ENCODE peak calls at places on chromosome 18, in five cellular contexts. U is osteoblast, S is neural progenitor cell, T is PC-9, N is K562. H is an unnamed sample. For H3K4me1 and H3K79me2, the result is how much of the 10 kb centered on the place peaks cover.

GRCh38 chr18:11607897-11608296 is 1.5 kb upstream of the SLC35G4 start:
- DNase-seq in U (peak), S (peak), T (no peak), N (no peak), H (peak)

GRCh38 chr18:62976227-62976626 is 260.9 kb downstream of the PHLPP1 start:
- DNase-seq in U (no peak), S (no peak), T (no peak), N (no peak), H (no peak)

GRCh38 chr18:64785686-64786085 is 636.8 kb upstream of the LINC00305 start:
- DNase-seq in U (no peak), S (no peak), T (no peak), N (no peak), H (no peak)

GRCh38 chr18:79507076-79507545 is 111.4 kb downstream of the NFATC1 start:
- DNase-seq in U (peak), S (no peak), T (no peak), N (peak), H (peak)

GRCh38 chr18:48745293-48745692 is 205.5 kb downstream of the SMAD7 start:
- DNase-seq in U (peak), S (no peak), T (no peak), N (no peak), H (no peak)

GRCh38 chr18:56245856-56246575 is 392.4 kb downstream of the TXNL1 start:
- DNase-seq in U (peak), S (peak), T (no peak), N (no peak), H (peak)

GRCh38 chr18:43442571-43442970 is 165.3 kb upstream of the SYT4 start:
- DNase-seq in U (no peak), S (no peak), T (no peak), N (no peak), H (peak)

GRCh38 chr18:62080172-62080571 is 106.7 kb downstream of the PIGN start:
- DNase-seq in U (no peak), S (no peak), T (no peak), N (no peak), H (no peak)

GRCh38 chr18:36724591-36725001 is 104.2 kb downstream of the TPGS2 start:
- DNase-seq in U (peak), S (no peak), T (no peak), N (no peak), H (peak)

GRCh38 chr18:22796069-22796468 is 137.1 kb upstream of the RBBP8 start:
- DNase-seq in U (no peak), S (no peak), T (no peak), N (no peak), H (peak)

GRCh38 chr18:79299711-79300110 is 96.0 kb upstream of the NFATC1 start:
- DNase-seq in U (no peak), S (no peak), T (no peak), N (no peak), H (no peak)

GRCh38 chr18:75757951-75758350 is 330.4 kb upstream of the SMIM21 start:
- DNase-seq in U (no peak), S (no peak), T (no peak), N (no peak), H (no peak)

GRCh38 chr18:76553715-76554603 is 58.9 kb upstream of the ZNF516 start:
- DNase-seq in U (no peak), S (no peak), T (no peak), N (no peak), H (peak)

GRCh38 chr18:3478262-3478978 is 28.4 kb downstream of the TGIF1 start:
- DNase-seq in U (no peak), S (no peak), T (no peak), N (no peak), H (peak)

GRCh38 chr18:34131008-34131407 is 93.7 kb downstream of the NOL4 start:
- DNase-seq in U (no peak), S (no peak), T (no peak), N (no peak), H (no peak)

GRCh38 chr18:49277395-49278036 is 182.9 kb downstream of the DYM start:
- DNase-seq in U (peak), S (no peak), T (no peak), N (no peak), H (peak)

GRCh38 chr18:38606841-38607240 is 1041.2 kb upstream of the CELF4 start:
- DNase-seq in U (no peak), S (no peak), T (no peak), N (no peak), H (no peak)

GRCh38 chr18:78999939-79000338 is 20.3 kb downstream of the SALL3 start:
- DNase-seq in U (no peak), S (no peak), T (no peak), N (no peak), H (no peak)

GRCh38 chr18:33201509-33201926 is 239.0 kb downstream of the CCDC178 start:
- DNase-seq in U (peak), S (peak), T (no peak), N (no peak), H (peak)

GRCh38 chr18:26307161-26307773 is 81.0 kb downstream of the TAF4B start:
- DNase-seq in U (peak), S (peak), T (peak), N (peak), H (peak)

GRCh38 chr18:36672437-36673344 is 156.1 kb downstream of the TPGS2 start:
- DNase-seq in U (peak), S (no peak), T (peak), N (no peak), H (peak)

GRCh38 chr18:78948221-78948620 is 31.4 kb upstream of the SALL3 start:
- DNase-seq in U (peak), S (no peak), T (no peak), N (no peak), H (no peak)

GRCh38 chr18:70025580-70025979 is 77.9 kb upstream of the CD226 start:
- DNase-seq in U (no peak), S (no peak), T (no peak), N (peak), H (no peak)

GRCh38 chr18:68757121-68757520 is 40.8 kb upstream of the CCDC102B start:
- DNase-seq in U (no peak), S (no peak), T (no peak), N (no peak), H (no peak)

GRCh38 chr18:58966704-58967103 is 102.0 kb downstream of the ZNF532 start:
- DNase-seq in U (no peak), S (no peak), T (no peak), N (no peak), H (no peak)
- H3K4me1 ChIP-seq in U (under half), S (under half), T (under half), N (under half), H (under half)

GRCh38 chr18:58106674-58107058 is 62.6 kb downstream of the NEDD4L start:
- DNase-seq in U (no peak), S (no peak), T (no peak), N (no peak), H (no peak)
- H3K79me2 ChIP-seq in U (under half), S (under half), T (under half), N (under half), H (under half)

DNA sequence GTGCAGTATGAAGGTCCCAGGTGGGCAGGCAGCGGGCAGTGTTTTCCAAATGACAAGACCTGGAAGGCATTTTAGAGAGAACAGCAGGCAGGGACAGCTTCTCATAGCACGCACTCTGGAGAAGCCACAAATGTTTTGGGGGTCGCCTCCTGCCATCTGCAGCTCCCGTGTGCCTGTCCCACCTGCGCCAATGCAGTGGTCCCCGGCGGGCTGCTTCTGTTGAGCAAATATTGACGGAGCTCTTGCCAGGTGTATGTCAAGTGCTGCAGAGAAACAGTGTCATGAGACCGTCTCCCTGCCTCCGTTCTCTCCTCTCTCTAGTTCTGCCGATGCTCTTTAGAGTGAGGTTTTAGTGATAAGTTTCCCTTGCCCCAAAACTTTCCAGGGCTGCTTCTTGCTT is 174.8 kb downstream of the LDLRAD4 start:
- DNase-seq in U (no peak), S (no peak), T (no peak), N (no peak), H (no peak)
- H3K4me1 ChIP-seq in U (under half), S (under half), T (under half), N (under half), H (under half)

GRCh38 chr18:44737623-44738022 is 56.9 kb downstream of the SETBP1 start:
- DNase-seq in U (no peak), S (no peak), T (no peak), N (no peak), H (no peak)

GRCh38 chr18:44742126-44742525 is 61.4 kb downstream of the SETBP1 start:
- DNase-seq in U (no peak), S (no peak), T (no peak), N (no peak), H (no peak)

GRCh38 chr18:44741551-44741950 is 60.9 kb downstream of the SETBP1 start:
- DNase-seq in U (no peak), S (no peak), T (no peak), N (no peak), H (no peak)

GRCh38 chr18:44741070-44741469 is 60.4 kb downstream of the SETBP1 start:
- DNase-seq in U (no peak), S (no peak), T (no peak), N (no peak), H (no peak)

GRCh38 chr18:44740000-44740399 is 59.3 kb downstream of the SETBP1 start:
- DNase-seq in U (no peak), S (no peak), T (peak), N (no peak), H (no peak)
- H3K79me2 ChIP-seq in U (under half), S (under half), T (under half), N (under half), H (under half)

GRCh38 chr18:9115984-9116383 is 13.5 kb downstream of the NDUFV2 start:
- DNase-seq in U (peak), S (no peak), T (no peak), N (no peak), H (no peak)
- H3K4me1 ChIP-seq in U (under half), S (under half), T (under half), N (half or more), H (under half)

H was measured in GM23248.